ENCODE peak calls at places on chromosomes 13 and 19, in six cellular contexts. D, N, V, C, I and B are unnamed samples.
A peak's percentile ranks its signal among the peaks of the same experiment; 100 is the strongest.

GRCh38 chr19:35767288-35768081 is 7.9 kb upstream of the ARHGAP33 start:
- DNase-seq in D (no peak), N (no peak), V (peak; percentile 94), C (peak; percentile 59), I (no peak), B (no peak)

GRCh38 chr19:32691952-32692726 is 518 bp downstream of the NUDT19 start:
- DNase-seq in D (no peak), N (peak; percentile 85), V (peak; percentile 65), C (peak; percentile 81), I (no peak), B (no peak)

GRCh38 chr19:36093146-36093662 is 17.7 kb upstream of the OVOL3 start:
- DNase-seq in D (peak; percentile 19), N (no peak), V (no peak), C (no peak), I (no peak), B (no peak)

GRCh38 chr13:84670245-84670644 is 788.0 kb upstream of the SLITRK1 start:
- DNase-seq in D (no peak), N (no peak), V (no peak), C (no peak), I (no peak), B (no peak)

GRCh38 chr13:23915308-23915707 is 18.0 kb upstream of the C1QTNF9B start:
- DNase-seq in D (no peak), N (no peak), V (no peak), C (no peak), I (peak; percentile 24), B (no peak)

GRCh38 chr19:49924004-49924880 is 4.8 kb upstream of the ATF5 start:
- DNase-seq in D (peak; percentile 56), N (no peak), V (no peak), C (no peak), I (no peak), B (no peak)

GRCh38 chr13:110390572-110390971 is 83.5 kb downstream of the COL4A2 start:
- DNase-seq in D (no peak), N (no peak), V (no peak), C (no peak), I (no peak), B (no peak)

GRCh38 chr19:10227215-10227971 is 3.7 kb downstream of the S1PR2 start:
- DNase-seq in D (no peak), N (no peak), V (peak; percentile 61), C (peak; percentile 74), I (no peak), B (no peak)

GRCh38 chr19:33437351-33438015 is 64.0 kb downstream of the CEBPG start:
- DNase-seq in D (no peak), N (no peak), V (no peak), C (peak; percentile 69), I (no peak), B (no peak)

GRCh38 chr13:87872813-87873212 is 201.6 kb downstream of the SLITRK5 start:
- DNase-seq in D (no peak), N (no peak), V (no peak), C (no peak), I (no peak), B (no peak)

GRCh38 chr19:38556521-38557174 is 61.1 kb downstream of the MAP4K1 start:
- DNase-seq in D (peak; percentile 54), N (peak; percentile 67), V (peak; percentile 30), C (no peak), I (no peak), B (peak; percentile 67)

GRCh38 chr13:110815471-110816204 is 99.2 kb downstream of the ANKRD10 start:
- DNase-seq in D (peak; percentile 13), N (no peak), V (no peak), C (no peak), I (no peak), B (no peak)

GRCh38 chr13:113138792-113139551 is 16.4 kb downstream of the F10 start:
- DNase-seq in D (no peak), N (no peak), V (no peak), C (no peak), I (no peak), B (no peak)

GRCh38 chr13:73225983-73226382 is 167.2 kb downstream of the KLF5 start:
- DNase-seq in D (no peak), N (no peak), V (no peak), C (no peak), I (no peak), B (no peak)

GRCh38 chr19:27652796-27653195 is 1560.2 kb downstream of the UQCRFS1 start:
- DNase-seq in D (no peak), N (no peak), V (no peak), C (no peak), I (no peak), B (no peak)

GRCh38 chr13:107421951-107422350 is 793.4 kb downstream of the LIG4 start:
- DNase-seq in D (no peak), N (no peak), V (no peak), C (no peak), I (no peak), B (no peak)

GRCh38 chr13:46627462-46627861 is 74.5 kb downstream of the LRCH1 start:
- DNase-seq in D (no peak), N (no peak), V (no peak), C (no peak), I (no peak), B (no peak)

GRCh38 chr13:80214521-80214941 is 126.4 kb downstream of the SPRY2 start:
- DNase-seq in D (no peak), N (peak; percentile 17), V (peak; percentile 37), C (peak; percentile 52), I (no peak), B (no peak)

GRCh38 chr19:41708481-41708880 is at the start of gene CEACAM5:
- DNase-seq in D (no peak), N (no peak), V (no peak), C (no peak), I (no peak), B (no peak)

GRCh38 chr19:41707502-41707812 is 969 bp upstream of the CEACAM5 start:
- DNase-seq in D (no peak), N (peak; percentile 49), V (peak; percentile 47), C (no peak), I (no peak), B (no peak)

GRCh38 chr19:41709951-41710645 is 1.7 kb downstream of the CEACAM5 start:
- DNase-seq in D (no peak), N (no peak), V (no peak), C (no peak), I (no peak), B (no peak)

GRCh38 chr19:41706741-41707501 is 1.5 kb upstream of the CEACAM5 start:
- DNase-seq in D (peak; percentile 3), N (peak; percentile 91), V (peak; percentile 93), C (peak; percentile 79), I (peak; percentile 69), B (peak; percentile 43)

GRCh38 chr19:41707871-41708371 is 505 bp upstream of the CEACAM5 start:
- DNase-seq in D (no peak), N (no peak), V (no peak), C (no peak), I (no peak), B (no peak)
- TF ChIP-seq REST in D (no peak), N (no peak), V (no peak), C (no peak), I (no peak), B (no peak)

GRCh38 chr13:20191902-20192469 is 752 bp downstream of the GJB2 start:
- DNase-seq in D (no peak), N (peak; percentile 16), V (peak; percentile 78), C (no peak), I (no peak), B (no peak)
- TF ChIP-seq CTCF in D (no peak), N (no peak), V (no peak), C (no peak), I (no peak), B (no peak)

DNA sequence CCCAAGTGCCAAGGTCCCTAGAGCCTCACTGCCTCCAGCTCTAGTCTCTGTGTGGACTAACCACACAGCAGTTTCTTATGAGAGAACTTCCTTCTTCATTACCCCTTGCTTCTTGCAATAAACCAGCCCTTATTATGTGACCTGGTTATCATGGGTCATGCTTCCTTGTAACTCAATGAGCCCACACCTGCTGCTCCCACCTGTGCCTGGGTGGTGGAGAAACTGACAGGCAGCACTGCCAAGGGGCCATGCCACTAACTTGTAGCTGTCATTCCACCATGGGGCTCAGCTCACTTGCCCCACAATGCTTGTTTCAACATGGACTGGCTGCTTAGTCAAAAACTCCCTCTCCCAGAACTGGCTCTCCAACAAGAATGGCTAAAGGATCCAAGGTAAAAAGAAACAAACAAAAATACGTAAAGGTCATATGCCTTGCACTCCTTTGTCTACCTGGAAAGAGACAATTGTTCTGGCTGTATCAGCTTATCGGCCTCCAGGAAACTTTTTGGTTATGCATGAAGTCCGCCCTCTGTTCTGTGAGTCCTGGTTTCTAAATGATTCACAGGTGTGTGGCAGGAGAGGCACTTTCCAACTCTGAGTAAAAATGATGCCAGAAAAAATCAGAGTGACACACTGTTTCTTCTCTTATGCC is 446.4 kb downstream of the COG6 start:
- DNase-seq in D (peak; percentile 54), N (no peak), V (no peak), C (no peak), I (no peak), B (no peak)
- TF ChIP-seq REST in D (no peak), N (no peak), V (no peak), C (no peak), I (no peak), B (no peak)

GRCh38 chr19:8331263-8331840 is 10.1 kb downstream of the RPS28 start:
- DNase-seq in D (no peak), N (no peak), V (no peak), C (no peak), I (no peak), B (no peak)
- TF ChIP-seq CTCF in D (no peak), N (no peak), V (no peak), C (no peak), I (no peak), B (no peak)

GRCh38 chr13:48646791-48647190 is 6.9 kb upstream of the CYSLTR2 start:
- DNase-seq in D (no peak), N (no peak), V (no peak), C (no peak), I (no peak), B (no peak)

GRCh38 chr13:48645845-48646244 is 7.9 kb upstream of the CYSLTR2 start:
- DNase-seq in D (no peak), N (no peak), V (no peak), C (no peak), I (no peak), B (no peak)

GRCh38 chr13:48644951-48645350 is 8.8 kb upstream of the CYSLTR2 start:
- DNase-seq in D (no peak), N (no peak), V (no peak), C (no peak), I (no peak), B (no peak)

GRCh38 chr13:48648446-48648845 is 5.3 kb upstream of the CYSLTR2 start:
- DNase-seq in D (no peak), N (no peak), V (no peak), C (no peak), I (no peak), B (no peak)

DNA sequence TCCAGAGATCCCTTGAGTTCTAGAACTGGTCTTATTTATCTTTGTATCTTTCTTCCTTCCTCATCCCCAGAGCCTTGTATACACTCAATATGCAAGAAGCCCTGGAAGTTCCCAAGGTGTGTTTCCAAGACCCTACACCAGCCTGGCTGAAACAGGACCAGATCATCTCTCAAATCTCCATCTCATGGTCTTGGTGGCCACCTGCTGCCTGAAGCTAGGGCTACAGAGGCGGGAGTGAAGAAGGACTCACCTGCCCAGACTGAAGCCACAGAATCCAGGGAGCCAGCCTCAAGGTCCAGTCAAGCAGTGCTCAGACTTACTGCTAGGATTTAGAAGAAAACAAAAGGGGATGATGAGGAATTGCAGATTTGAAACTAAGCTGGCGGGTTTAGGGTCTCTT is 6.1 kb upstream of the CYSLTR2 start:
- DNase-seq in D (no peak), N (no peak), V (no peak), C (no peak), I (no peak), B (no peak)
- TF ChIP-seq REST in D (no peak), N (no peak), V (no peak), C (no peak), I (no peak), B (no peak)